ENCODE peak calls at places on chromosomes 13 and 19, in eight cellular contexts. K, D, U, G, C, Q, P and F are unnamed samples.
A peak's percentile ranks its signal among the peaks of the same experiment; 100 is the strongest.

GRCh38 chr19:47186337-47187022 is 44.5 kb downstream of the BBC3 start:
- DNase-seq in C (peak; percentile 59), Q (peak; percentile 77), D (peak; percentile 77), P (no peak), U (no peak), K (peak; percentile 47), G (peak; percentile 27), F (no peak)

GRCh38 chr13:110218601-110219201 is 88.3 kb downstream of the COL4A1 start:
- DNase-seq in K (no peak), D (no peak), C (no peak), Q (no peak), P (no peak), G (no peak), U (no peak), F (no peak)

GRCh38 chr19:7497292-7497691 is 8.5 kb upstream of the PEX11G start:
- DNase-seq in Q (no peak), P (no peak), G (no peak), C (no peak), D (no peak), U (no peak), K (no peak), F (no peak)

GRCh38 chr19:11387154-11388034 is 3.3 kb upstream of the EPOR start:
- DNase-seq in P (no peak), K (no peak), U (no peak), C (no peak), G (no peak), Q (no peak), D (no peak), F (no peak)

GRCh38 chr13:40477623-40478608 is 188.5 kb downstream of the FOXO1 start:
- DNase-seq in D (no peak), K (no peak), C (no peak), G (no peak), P (no peak), Q (no peak), U (no peak), F (no peak)

GRCh38 chr13:36261976-36262375 is 35.6 kb downstream of the CCDC169 start:
- DNase-seq in D (no peak), Q (no peak), K (no peak), C (no peak), U (no peak), G (no peak), P (no peak), F (no peak)

GRCh38 chr19:18416778-18417249 is 2.4 kb upstream of the SSBP4 start:
- DNase-seq in K (no peak), C (peak; percentile 55), Q (peak; percentile 72), P (peak; percentile 77), U (peak; percentile 77), D (peak; percentile 56), G (peak; percentile 56), F (no peak)

GRCh38 chr13:33284916-33285315 is 639 bp downstream of the STARD13 start:
- DNase-seq in K (no peak), D (no peak), U (no peak), G (no peak), Q (no peak), P (no peak), C (no peak), F (no peak)

GRCh38 chr13:33722216-33722900 is 95.6 kb upstream of the RFC3 start:
- DNase-seq in C (no peak), Q (no peak), U (no peak), P (no peak), K (no peak), D (no peak), G (no peak), F (no peak)

GRCh38 chr13:98401936-98402335 is 175.0 kb downstream of the STK24 start:
- DNase-seq in P (no peak), U (no peak), Q (no peak), G (no peak), K (no peak), C (no peak), D (no peak), F (no peak)

GRCh38 chr19:6521718-6522646 is 8.8 kb upstream of the TNFSF9 start:
- DNase-seq in C (peak; percentile 52), D (no peak), U (no peak), K (peak; percentile 49), G (no peak), Q (peak; percentile 70), P (no peak), F (no peak)

GRCh38 chr19:19866599-19867248 is 1.0 kb downstream of the ZNF253 start:
- DNase-seq in C (peak; percentile 23), D (peak; percentile 28), P (peak; percentile 57), U (peak; percentile 3), G (no peak), Q (peak; percentile 64), K (no peak), F (no peak)

GRCh38 chr19:16559896-16560295 is 12.3 kb downstream of the SLC35E1 start:
- DNase-seq in K (no peak), C (no peak), P (no peak), U (no peak), Q (no peak), D (no peak), G (no peak), F (no peak)

GRCh38 chr19:19719798-19720197 is 13.1 kb downstream of the ZNF14 start:
- DNase-seq in Q (no peak), G (no peak), C (no peak), U (no peak), D (no peak), P (no peak), K (no peak), F (no peak)

GRCh38 chr19:610801-611505 is 21.3 kb downstream of the HCN2 start:
- DNase-seq in K (no peak), C (peak; percentile 44), G (peak; percentile 51), D (peak; percentile 40), U (no peak), P (no peak), Q (peak; percentile 75), F (no peak)

GRCh38 chr19:4830332-4830731 is 1.2 kb downstream of the TICAM1 start:
- DNase-seq in G (no peak), D (no peak), K (no peak), P (no peak), U (no peak), C (no peak), Q (no peak), F (no peak)

GRCh38 chr13:64332048-64332447 is 2898.1 kb downstream of the PCDH9 start:
- DNase-seq in Q (no peak), P (no peak), G (no peak), C (no peak), K (no peak), D (no peak), U (peak; percentile 84), F (no peak)

GRCh38 chr13:40484981-40485380 is 181.5 kb downstream of the FOXO1 start:
- DNase-seq in Q (peak; percentile 31), U (no peak), D (no peak), C (no peak), G (no peak), P (no peak), K (no peak), F (no peak)